ENCODE peak calls at places on chromosome 6, in nine cellular contexts. R is thoracic aorta; U is CD8-positive, alpha-beta T cell; L is left ventricle myocardium inferior; W is aorta; Q is BE2C; M is CD8-positive, alpha-beta memory T cell; P is psoas muscle; S is PC-3. N is an unnamed sample.

GRCh38 chr6:47404436-47404835 is 73.2 kb upstream of the CD2AP start:
- DNase-seq in S (peak), P (no peak), M (no peak), U (no peak), R (no peak), L (no peak), W (no peak), Q (no peak), N (no peak)

GRCh38 chr6:14108571-14109410 is 8.8 kb upstream of the CD83 start:
- DNase-seq in S (no peak), W (peak), Q (no peak), L (no peak), M (peak), P (peak), U (peak), R (no peak), N (no peak)

GRCh38 chr6:98137391-98137790 is 697.0 kb upstream of the POU3F2 start:
- DNase-seq in M (no peak), P (no peak), L (no peak), S (no peak), U (no peak), W (no peak), Q (no peak), R (no peak), N (no peak)

GRCh38 chr6:32977272-32977952 is 9.0 kb downstream of the BRD2 start:
- DNase-seq in S (no peak), L (no peak), U (no peak), P (no peak), W (no peak), R (no peak), M (no peak), Q (no peak), N (no peak)

GRCh38 chr6:95249176-95249575 is 328.2 kb upstream of the MANEA start:
- DNase-seq in P (no peak), L (no peak), W (no peak), U (no peak), S (no peak), R (no peak), Q (no peak), M (no peak), N (no peak)

GRCh38 chr6:125807293-125807692 is 16.5 kb downstream of the NCOA7 start:
- DNase-seq in P (no peak), M (no peak), R (no peak), U (no peak), L (no peak), S (no peak), W (no peak), Q (no peak), N (no peak)

GRCh38 chr6:132063204-132063603 is 112.0 kb upstream of the CCN2 start:
- DNase-seq in W (no peak), Q (no peak), M (no peak), R (no peak), U (no peak), S (no peak), L (no peak), P (no peak), N (no peak)

GRCh38 chr6:93624408-93624807 is 205.0 kb upstream of the EPHA7 start:
- DNase-seq in Q (peak), U (no peak), P (no peak), R (no peak), L (no peak), S (no peak), M (no peak), W (no peak), N (peak)

GRCh38 chr6:129498950-129499870 is 210.8 kb downstream of the ARHGAP18 start:
- DNase-seq in L (no peak), M (peak), Q (no peak), W (peak), R (no peak), P (no peak), S (peak), U (no peak), N (no peak)

GRCh38 chr6:128062882-128063603 is 162.2 kb upstream of the THEMIS start:
- DNase-seq in P (no peak), S (peak), W (no peak), M (no peak), R (no peak), U (no peak), L (no peak), Q (no peak), N (no peak)

GRCh38 chr6:49787176-49787575 is at the start of gene PGK2:
- DNase-seq in P (no peak), L (no peak), W (no peak), S (peak), U (no peak), M (no peak), R (no peak), Q (peak), N (peak)

GRCh38 chr6:105384004-105384403 is 18.9 kb downstream of the PREP start:
- DNase-seq in P (no peak), S (peak), W (no peak), Q (no peak), R (no peak), U (no peak), M (no peak), L (no peak), N (no peak)

GRCh38 chr6:524803-525202 is 132.1 kb downstream of the HUS1B start:
- DNase-seq in L (no peak), P (no peak), S (no peak), R (no peak), M (no peak), U (no peak), Q (no peak), W (no peak), N (no peak)

GRCh38 chr6:34249469-34250370 is 914 bp upstream of the SMIM29 start:
- DNase-seq in Q (no peak), L (no peak), U (no peak), S (no peak), P (no peak), R (no peak), M (no peak), W (no peak), N (no peak)

GRCh38 chr6:156647440-156647839 is 129.7 kb upstream of the ARID1B start:
- DNase-seq in Q (no peak), L (no peak), W (no peak), P (no peak), S (no peak), R (no peak), M (no peak), U (no peak), N (no peak)

GRCh38 chr6:8983202-8983688 is 547.9 kb upstream of the SLC35B3 start:
- DNase-seq in S (peak), W (peak), Q (peak), M (peak), L (peak), U (peak), P (peak), R (peak), N (peak)

GRCh38 chr6:139531148-139531547 is 156.7 kb upstream of the CITED2 start:
- DNase-seq in P (no peak), M (no peak), U (peak), W (no peak), Q (no peak), S (peak), R (no peak), L (no peak), N (no peak)

GRCh38 chr6:82364087-82365010 is 732 bp downstream of the TPBG start:
- DNase-seq in U (no peak), M (no peak), R (peak), P (peak), S (peak), W (peak), L (peak), Q (peak), N (peak)

GRCh38 chr6:83417880-83418663 is 12.8 kb downstream of the ME1 start:
- DNase-seq in S (peak), Q (no peak), M (no peak), R (no peak), U (no peak), L (no peak), W (no peak), P (no peak), N (no peak)

GRCh38 chr6:85464722-85465150 is 14.9 kb downstream of the NT5E start:
- DNase-seq in U (no peak), S (peak), P (no peak), W (peak), L (no peak), M (no peak), R (peak), Q (no peak), N (no peak)

GRCh38 chr6:132570221-132570777 is at the start of gene TAAR6:
- DNase-seq in M (no peak), U (no peak), W (no peak), Q (no peak), S (no peak), R (no peak), L (no peak), P (no peak), N (no peak)

GRCh38 chr6:144066745-144067484 is 28.5 kb downstream of the SF3B5 start:
- DNase-seq in M (no peak), P (no peak), W (no peak), L (no peak), S (no peak), U (no peak), R (no peak), Q (no peak), N (no peak)

GRCh38 chr6:143333749-143334520 is 116.6 kb downstream of the ADAT2 start:
- DNase-seq in R (no peak), P (no peak), L (no peak), W (no peak), Q (no peak), M (no peak), U (no peak), S (no peak), N (no peak)

DNA sequence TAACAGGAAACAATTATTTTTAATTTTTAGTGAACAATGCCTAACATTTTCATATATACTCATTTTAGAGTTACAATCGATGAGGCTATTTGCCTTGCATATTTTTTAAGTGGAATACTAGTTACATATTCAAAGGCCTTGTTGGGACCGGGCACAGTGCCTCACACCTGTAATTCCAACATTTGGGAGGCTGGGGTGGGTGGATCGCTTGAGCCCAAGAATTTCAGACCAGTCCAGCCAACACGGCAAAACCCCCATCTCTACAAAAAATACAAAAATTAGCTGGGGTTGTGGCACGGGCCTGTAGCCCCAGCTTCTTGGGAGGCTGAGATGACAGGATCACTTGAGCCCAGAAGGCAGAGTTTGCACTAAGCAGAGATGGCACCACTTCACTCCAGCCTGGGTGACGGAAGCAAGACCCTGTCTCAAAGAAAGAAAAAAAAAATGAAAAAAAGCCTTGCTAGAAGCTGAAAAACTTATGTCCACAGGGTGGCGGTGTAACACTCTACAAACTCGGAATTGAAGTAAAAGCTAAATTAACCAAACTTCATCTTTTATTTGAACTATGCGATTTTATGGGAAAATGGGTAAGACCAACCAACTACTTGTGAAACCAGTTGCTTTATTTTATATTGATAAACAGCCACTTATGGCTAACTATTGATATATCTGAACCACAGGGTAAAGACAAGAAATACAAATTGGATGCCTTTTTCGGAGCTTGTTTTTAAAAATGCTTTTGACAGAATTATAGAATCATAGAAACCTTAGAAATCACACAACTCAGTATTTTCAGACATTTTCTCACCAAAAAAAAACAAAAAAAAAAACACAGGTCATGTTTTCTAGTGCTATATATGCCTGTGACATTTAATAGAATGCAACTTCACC is 24.1 kb upstream of the ROS1 start:
- DNase-seq in U (peak), Q (peak), L (no peak), P (no peak), M (peak), S (peak), W (peak), R (peak), N (peak)
- H3K4me3 ChIP-seq in U (no peak), Q (no peak), L (no peak), P (no peak), M (no peak), S (no peak), W (no peak), R (peak), N (no peak)

GRCh38 chr6:26321005-26321404 is 44.0 kb upstream of the BTN3A2 start:
- DNase-seq in M (no peak), S (no peak), R (no peak), U (no peak), L (no peak), Q (no peak), W (no peak), P (no peak), N (no peak)
- H3K4me3 ChIP-seq in M (no peak), S (peak), R (no peak), U (no peak), L (no peak), Q (peak), W (no peak), P (no peak), N (no peak)

DNA sequence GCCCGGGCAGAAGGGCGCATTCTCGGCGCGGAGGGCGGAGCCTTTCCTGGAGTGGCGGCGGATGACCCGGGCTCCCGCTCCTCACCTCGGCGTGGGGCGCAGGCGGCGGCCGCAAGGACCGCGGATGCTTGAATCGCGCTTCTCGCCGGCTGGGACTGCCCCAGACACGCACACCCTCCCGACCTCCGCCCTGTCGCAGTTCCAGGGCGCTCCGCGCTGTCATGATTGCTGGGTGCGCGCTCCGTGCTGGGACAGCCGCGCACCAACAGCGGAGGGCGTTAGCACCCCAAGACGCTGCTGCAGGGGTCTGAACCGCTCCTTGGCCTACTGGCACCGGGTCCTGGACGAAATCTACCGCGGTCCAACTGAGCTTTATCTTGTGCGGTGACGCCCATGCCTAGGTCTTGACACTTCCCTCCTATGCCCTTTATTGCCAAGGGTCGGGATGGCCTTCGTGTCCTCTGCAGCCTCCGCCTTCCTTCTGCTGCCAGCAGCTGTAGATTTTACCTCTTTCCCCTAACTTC is 43.3 kb downstream of the IRAK1BP1 start:
- DNase-seq in Q (peak), M (no peak), S (no peak), U (no peak), P (peak), R (no peak), L (peak), W (peak), N (peak)
- H3K4me3 ChIP-seq in Q (peak), M (no peak), S (no peak), U (no peak), P (peak), R (peak), L (peak), W (no peak), N (peak)

DNA sequence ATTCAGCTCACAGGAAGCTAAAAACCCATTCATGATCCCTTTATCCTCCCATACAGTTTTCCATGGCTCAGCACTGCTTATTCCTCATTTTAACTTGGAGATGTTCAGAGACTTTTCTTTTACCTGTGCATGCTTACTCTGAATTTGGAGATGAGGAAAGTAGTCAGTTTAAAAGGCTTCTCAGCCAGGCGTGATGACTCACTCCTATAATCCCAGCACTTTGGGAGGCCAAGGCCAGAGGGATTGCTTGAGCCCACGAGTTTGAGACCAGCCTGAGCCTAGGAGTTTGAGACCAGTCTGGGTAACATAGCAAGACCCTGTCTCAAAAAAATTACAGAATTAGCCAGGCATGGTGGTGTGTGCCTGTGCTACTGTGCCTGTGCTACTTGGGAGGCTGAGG is 30.3 kb upstream of the TMEM217 start:
- DNase-seq in S (no peak), W (no peak), M (no peak), R (no peak), P (no peak), U (no peak), L (no peak), Q (no peak), N (no peak)
- H3K4me3 ChIP-seq in S (no peak), W (no peak), M (no peak), R (no peak), P (no peak), U (no peak), L (no peak), Q (no peak), N (no peak)

GRCh38 chr6:6319947-6320811 is at the start of gene F13A1:
- DNase-seq in P (peak), Q (no peak), U (no peak), W (peak), R (no peak), M (no peak), L (peak), S (no peak), N (no peak)
- H3K4me3 ChIP-seq in P (peak), Q (no peak), U (no peak), W (no peak), R (peak), M (no peak), L (peak), S (no peak), N (peak)

DNA sequence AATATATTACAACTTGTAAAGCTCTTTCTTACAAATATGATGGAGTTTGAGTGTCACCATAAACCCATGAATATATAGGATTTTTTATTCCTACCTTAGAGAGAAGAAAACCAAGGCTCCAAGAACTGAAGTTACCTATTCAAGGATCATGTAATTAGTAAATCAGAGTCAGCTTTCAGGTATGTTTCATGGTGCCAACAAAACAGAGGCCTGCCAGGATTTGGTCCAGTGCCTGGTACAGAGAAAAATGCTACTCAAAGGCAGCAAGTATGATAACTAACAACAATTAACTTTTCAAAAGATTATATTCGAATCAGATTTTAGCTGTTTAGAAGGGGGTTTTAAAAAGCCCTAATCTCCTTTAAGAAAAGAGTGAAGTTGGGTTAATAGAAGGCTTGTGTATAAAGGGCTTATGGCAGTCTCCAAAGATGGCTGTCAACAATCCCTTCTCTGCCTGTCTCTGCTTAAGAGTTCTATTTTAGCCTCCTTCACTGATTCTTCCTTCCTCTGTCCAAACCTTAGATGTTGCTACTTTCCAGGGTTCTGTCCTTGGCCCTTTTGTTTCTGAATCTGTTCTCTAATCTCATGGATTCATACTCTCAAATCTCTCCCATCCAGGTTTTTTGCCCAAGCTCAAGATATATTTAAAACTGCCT is 7.8 kb downstream of the MAP3K7 start:
- DNase-seq in R (no peak), S (no peak), P (no peak), Q (no peak), M (no peak), L (no peak), U (no peak), W (no peak), N (no peak)
- H3K4me3 ChIP-seq in R (no peak), S (no peak), P (no peak), Q (no peak), M (no peak), L (no peak), U (no peak), W (no peak), N (no peak)

GRCh38 chr6:41471064-41471895 is 74.9 kb upstream of the FOXP4 start:
- DNase-seq in R (no peak), L (no peak), W (no peak), U (no peak), Q (no peak), M (no peak), P (no peak), S (no peak), N (no peak)

GRCh38 chr6:41470341-41471063 is 75.7 kb upstream of the FOXP4 start:
- DNase-seq in P (peak), W (peak), Q (no peak), S (no peak), U (no peak), M (no peak), R (peak), L (peak), N (peak)

GRCh38 chr6:41467627-41468404 is 78.4 kb upstream of the FOXP4 start:
- DNase-seq in Q (no peak), P (no peak), L (no peak), W (no peak), M (no peak), S (no peak), U (no peak), R (no peak), N (no peak)

GRCh38 chr6:41469951-41470340 is 76.2 kb upstream of the FOXP4 start:
- DNase-seq in S (no peak), U (no peak), Q (no peak), W (no peak), R (no peak), M (no peak), L (no peak), P (no peak), N (no peak)

DNA sequence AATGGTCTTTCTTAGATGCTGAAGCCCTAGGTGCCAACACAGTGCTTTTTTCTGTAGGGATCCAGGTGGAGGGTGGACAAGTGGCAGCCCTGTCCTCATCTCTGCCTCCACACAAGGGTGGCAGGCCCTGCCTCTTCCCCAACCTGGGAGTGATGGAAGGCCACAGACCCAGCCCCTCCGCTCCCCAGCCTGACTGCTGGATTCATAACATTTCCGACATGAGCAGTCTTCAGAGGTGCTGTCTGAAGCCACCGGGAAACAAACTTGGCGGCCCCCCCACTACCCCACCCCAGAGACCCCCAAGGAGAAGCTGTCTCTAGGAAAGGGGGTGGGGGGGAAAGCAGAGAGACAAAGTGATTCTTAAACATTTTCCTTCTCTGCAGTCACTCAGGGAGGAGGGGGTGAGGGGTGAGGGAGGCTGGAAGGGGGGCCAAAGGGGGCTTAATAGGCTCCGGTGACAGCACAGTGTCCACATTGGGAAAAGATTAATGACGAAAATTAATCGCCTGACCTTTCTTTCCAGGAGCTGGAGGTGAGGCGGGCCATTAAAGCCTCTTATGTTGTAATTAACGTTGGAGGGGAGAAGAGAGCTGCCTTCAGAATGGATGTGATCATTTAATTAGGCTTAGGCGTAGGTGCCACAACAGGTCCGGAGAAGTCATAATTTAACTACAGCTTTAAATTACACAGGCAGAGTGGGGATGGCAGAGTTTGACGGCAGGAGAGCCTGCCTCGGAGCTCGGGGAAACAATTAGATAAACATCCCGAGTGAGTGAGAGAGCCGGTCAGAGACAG is 76.8 kb upstream of the FOXP4 start:
- DNase-seq in U (no peak), L (no peak), Q (no peak), W (no peak), S (no peak), R (no peak), M (no peak), P (no peak), N (no peak)
- H3K4me3 ChIP-seq in U (peak), L (peak), Q (no peak), W (no peak), S (no peak), R (no peak), M (no peak), P (no peak), N (peak)